ENCODE peak calls at places on chromosomes 7 and 10, in seven cellular contexts. V, S, J, D, M, F and Z are unnamed samples.

GRCh38 chr7:140517546-140518369 is 38.5 kb upstream of the MKRN1 start:
- DNase-seq in M (peak; percentile 89), S (peak; percentile 44), F (peak; percentile 97), D (peak; percentile 64), V (peak; percentile 78), J (peak; percentile 88), Z (peak; percentile 81)

GRCh38 chr10:102001435-102002068 is 54.4 kb downstream of the ARMH3 start:
- DNase-seq in S (no peak), M (no peak), J (no peak), D (no peak), V (peak; percentile 88), F (no peak), Z (no peak)

GRCh38 chr7:73715648-73716317 is 3.7 kb downstream of the STX1A start:
- DNase-seq in D (no peak), F (peak; percentile 64), S (no peak), M (no peak), V (no peak), J (no peak), Z (peak; percentile 51)

GRCh38 chr10:96560970-96561887 is 25.6 kb downstream of the TM9SF3 start:
- DNase-seq in V (no peak), M (no peak), J (no peak), F (no peak), S (no peak), D (no peak), Z (no peak)

GRCh38 chr7:41003031-41003925 is 699.6 kb downstream of the INHBA start:
- DNase-seq in M (peak; percentile 72), D (no peak), V (peak; percentile 64), J (peak; percentile 52), F (peak; percentile 36), S (no peak), Z (peak; percentile 7)

GRCh38 chr7:50970092-50970491 is 187.4 kb upstream of the GRB10 start:
- DNase-seq in S (no peak), F (no peak), D (no peak), V (no peak), M (no peak), J (no peak), Z (no peak)

GRCh38 chr7:98360221-98361124 is 40.4 kb downstream of the BAIAP2L1 start:
- DNase-seq in J (peak; percentile 67), F (no peak), S (no peak), V (no peak), M (peak; percentile 37), D (no peak), Z (no peak)

GRCh38 chr7:21642422-21642821 is 99.6 kb downstream of the DNAH11 start:
- DNase-seq in V (no peak), D (no peak), S (no peak), F (peak; percentile 40), M (no peak), J (no peak), Z (no peak)

GRCh38 chr10:98339790-98340189 is 71.8 kb upstream of the LOXL4 start:
- DNase-seq in D (no peak), J (no peak), V (peak; percentile 95), S (no peak), M (no peak), F (no peak), Z (no peak)